ENCODE peak calls at places on chromosome 16, in four cellular contexts. S is mucosa of descending colon, W is Calu3, I is ovary. V is an unnamed sample.

GRCh38 chr16:52498640-52499039 is 48.3 kb downstream of the TOX3 start:
- DNase-seq in S (peak; percentile 48), W (peak; percentile 53), I (no peak), V (no peak)

GRCh38 chr16:51025588-51026290 is 125.3 kb downstream of the SALL1 start:
- DNase-seq in S (no peak), W (no peak), I (no peak), V (no peak)

GRCh38 chr16:20074089-20074956 is 633 bp upstream of the GPR139 start:
- DNase-seq in S (no peak), W (no peak), I (no peak), V (no peak)

GRCh38 chr16:11402745-11403533 is 57.7 kb downstream of the RMI2 start:
- DNase-seq in S (no peak), W (no peak), I (no peak), V (peak; percentile 82)

GRCh38 chr16:77918792-77919707 is 103.3 kb upstream of the CLEC3A start:
- DNase-seq in S (no peak), W (no peak), I (no peak), V (no peak)

GRCh38 chr16:49964316-49964715 is 60.7 kb upstream of the CNEP1R1 start:
- DNase-seq in S (no peak), W (no peak), I (no peak), V (no peak)

GRCh38 chr16:77450790-77451487 is 16.1 kb upstream of the ADAMTS18 start:
- DNase-seq in S (peak; percentile 1), W (no peak), I (peak; percentile 16), V (no peak)

GRCh38 chr16:1983053-1983543 is 895 bp upstream of the GFER start:
- DNase-seq in S (no peak), W (no peak), I (no peak), V (no peak)

GRCh38 chr16:14449790-14450463 is 180.1 kb downstream of the PARN start:
- DNase-seq in S (no peak), W (no peak), I (no peak), V (no peak)

GRCh38 chr16:10981697-10982216 is 37.4 kb downstream of the CLEC16A start:
- DNase-seq in S (no peak), W (peak; percentile 37), I (no peak), V (no peak)

GRCh38 chr16:30797670-30798309 is 10.8 kb upstream of the ZNF629 start:
- DNase-seq in S (no peak), W (no peak), I (no peak), V (no peak)

GRCh38 chr16:17416461-17417221 is 54.1 kb downstream of the XYLT1 start:
- DNase-seq in S (peak; percentile 45), W (no peak), I (no peak), V (no peak)

GRCh38 chr16:17389392-17389791 is 81.4 kb downstream of the XYLT1 start:
- DNase-seq in S (no peak), W (no peak), I (no peak), V (no peak)

GRCh38 chr16:20359997-20360396 is 7.5 kb upstream of the UMOD start:
- DNase-seq in S (no peak), W (no peak), I (no peak), V (no peak)

GRCh38 chr16:11005611-11005975 is 61.2 kb downstream of the CLEC16A start:
- DNase-seq in S (no peak), W (no peak), I (no peak), V (no peak)

GRCh38 chr16:49441366-49441780 is 67.8 kb downstream of the C16orf78 start:
- DNase-seq in S (peak; percentile 54), W (no peak), I (peak; percentile 34), V (no peak)

GRCh38 chr16:17372383-17372782 is 98.4 kb downstream of the XYLT1 start:
- DNase-seq in S (no peak), W (no peak), I (no peak), V (no peak)

GRCh38 chr16:33877-34707 is 19.3 kb downstream of the POLR3K start:
- DNase-seq in S (no peak), W (no peak), I (no peak), V (no peak)

GRCh38 chr16:53131363-53132071 is 76.7 kb downstream of the CHD9 start:
- DNase-seq in S (peak; percentile 53), W (peak; percentile 56), I (peak; percentile 66), V (peak; percentile 89)

GRCh38 chr16:65876200-65876498 is 490.3 kb upstream of the CDH5 start:
- DNase-seq in S (no peak), W (no peak), I (no peak), V (no peak)

GRCh38 chr16:11791144-11791828 is 5.8 kb downstream of the ZC3H7A start:
- DNase-seq in S (no peak), W (no peak), I (peak; percentile 11), V (peak; percentile 42)

GRCh38 chr16:57787519-57787905 is 14.8 kb downstream of the KIFC3 start:
- DNase-seq in S (no peak), W (no peak), I (no peak), V (no peak)

GRCh38 chr16:22318690-22319358 is 21.6 kb downstream of the POLR3E start:
- DNase-seq in S (peak; percentile 40), W (peak; percentile 78), I (peak; percentile 25), V (no peak)

GRCh38 chr16:69761983-69762842 is at the start of gene WWP2:
- DNase-seq in S (peak; percentile 80), W (peak; percentile 79), I (peak; percentile 79), V (no peak)

GRCh38 chr16:17591655-17592405 is 121.1 kb upstream of the XYLT1 start:
- DNase-seq in S (peak; percentile 4), W (no peak), I (no peak), V (no peak)

GRCh38 chr16:50833929-50834328 is 92.0 kb downstream of the CYLD start:
- DNase-seq in S (no peak), W (no peak), I (no peak), V (no peak)

GRCh38 chr16:84207266-84207665 is 16.3 kb downstream of the ADAD2 start:
- DNase-seq in S (no peak), W (no peak), I (no peak), V (no peak)

GRCh38 chr16:84207869-84208268 is 16.9 kb downstream of the ADAD2 start:
- DNase-seq in S (no peak), W (no peak), I (no peak), V (no peak)

GRCh38 chr16:84212154-84212553 is 21.2 kb downstream of the ADAD2 start:
- DNase-seq in S (no peak), W (no peak), I (no peak), V (no peak)

GRCh38 chr16:84212631-84213030 is 21.7 kb downstream of the ADAD2 start:
- DNase-seq in S (no peak), W (no peak), I (no peak), V (no peak)

DNA sequence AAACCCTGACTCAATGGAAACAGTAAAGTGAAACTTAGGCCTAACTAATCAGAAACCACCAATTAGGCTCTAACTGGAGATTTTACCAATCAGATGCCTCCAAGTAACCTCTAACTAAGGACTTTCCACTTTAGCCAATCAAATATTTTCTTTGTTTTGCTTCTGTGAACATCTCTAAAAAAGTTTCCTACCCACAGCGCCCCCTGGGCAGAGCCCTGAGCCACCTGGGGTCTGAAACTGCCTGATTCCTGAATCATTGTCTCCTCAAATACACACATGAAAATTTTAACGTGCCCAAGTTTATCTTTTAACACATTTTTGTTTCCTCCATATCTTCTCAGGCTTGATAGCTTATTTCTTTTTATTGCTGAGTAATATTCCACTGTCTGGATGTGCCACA is 19.0 kb downstream of the ADAD2 start:
- DNase-seq in S (no peak), W (no peak), I (no peak), V (no peak)
- TF ChIP-seq CTCF in S (no peak), W (no peak), I (no peak), V (no peak)

GRCh38 chr16:81882559-81882958 is 103.5 kb downstream of the PLCG2 start:
- DNase-seq in S (no peak), W (no peak), I (no peak), V (no peak)

GRCh38 chr16:81881228-81881627 is 102.1 kb downstream of the PLCG2 start:
- DNase-seq in S (no peak), W (no peak), I (no peak), V (no peak)

GRCh38 chr16:81878529-81878928 is 99.4 kb downstream of the PLCG2 start:
- DNase-seq in S (no peak), W (no peak), I (no peak), V (no peak)

GRCh38 chr16:81880816-81881215 is 101.7 kb downstream of the PLCG2 start:
- DNase-seq in S (no peak), W (no peak), I (no peak), V (no peak)

DNA sequence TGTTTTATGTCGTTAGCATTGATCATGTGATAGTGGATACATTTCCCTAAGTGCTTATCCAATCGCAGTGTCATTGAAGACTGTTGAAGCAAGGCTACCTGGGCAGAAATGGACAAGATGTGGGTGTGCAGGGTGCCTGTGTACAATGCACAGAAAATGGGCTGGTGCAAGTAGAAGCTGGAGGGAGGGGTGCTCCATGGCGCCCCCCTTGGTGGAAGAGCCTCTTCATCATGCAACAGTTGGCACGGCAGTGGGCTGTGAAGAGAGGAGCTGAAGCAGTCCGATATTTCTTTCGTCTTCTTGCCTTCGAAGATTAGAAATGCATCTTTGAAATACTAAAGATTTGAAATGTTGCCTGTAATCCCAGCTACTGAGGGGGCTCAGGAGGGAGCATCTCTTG is 100.5 kb downstream of the PLCG2 start:
- DNase-seq in S (no peak), W (no peak), I (no peak), V (no peak)
- TF ChIP-seq CTCF in S (no peak), W (peak; percentile 27), I (no peak), V (no peak)

DNA sequence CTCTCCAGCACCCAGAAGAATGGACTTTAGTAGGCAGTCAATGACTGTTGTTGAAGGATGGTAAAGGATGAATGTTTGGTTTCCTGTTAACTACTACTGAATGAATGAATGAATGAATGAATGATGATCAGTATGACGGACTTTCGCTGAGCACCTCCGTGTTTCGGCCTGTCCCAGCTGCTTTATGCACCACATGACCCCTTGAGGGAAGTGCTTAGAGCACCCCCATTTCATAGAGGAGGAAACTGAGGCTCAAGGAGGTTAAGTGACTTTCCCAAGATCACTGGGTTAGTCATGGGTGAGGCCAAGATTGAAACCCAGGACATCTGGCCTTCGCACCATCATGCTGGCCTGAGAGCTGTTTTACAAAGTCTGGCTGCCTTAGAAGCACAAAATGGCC is 6.8 kb downstream of the KCNG4 start:
- DNase-seq in S (no peak), W (no peak), I (no peak), V (no peak)
- TF ChIP-seq CTCF in S (no peak), W (no peak), I (no peak), V (no peak)

GRCh38 chr16:48044117-48044516 is 111.7 kb downstream of the ABCC12 start:
- DNase-seq in S (no peak), W (no peak), I (no peak), V (no peak)

GRCh38 chr16:48050871-48051270 is 104.9 kb downstream of the ABCC12 start:
- DNase-seq in S (no peak), W (no peak), I (no peak), V (no peak)

GRCh38 chr16:48047273-48047672 is 108.5 kb downstream of the ABCC12 start:
- DNase-seq in S (no peak), W (no peak), I (no peak), V (no peak)

GRCh38 chr16:48049832-48050231 is 106.0 kb downstream of the ABCC12 start:
- DNase-seq in S (no peak), W (no peak), I (no peak), V (no peak)

DNA sequence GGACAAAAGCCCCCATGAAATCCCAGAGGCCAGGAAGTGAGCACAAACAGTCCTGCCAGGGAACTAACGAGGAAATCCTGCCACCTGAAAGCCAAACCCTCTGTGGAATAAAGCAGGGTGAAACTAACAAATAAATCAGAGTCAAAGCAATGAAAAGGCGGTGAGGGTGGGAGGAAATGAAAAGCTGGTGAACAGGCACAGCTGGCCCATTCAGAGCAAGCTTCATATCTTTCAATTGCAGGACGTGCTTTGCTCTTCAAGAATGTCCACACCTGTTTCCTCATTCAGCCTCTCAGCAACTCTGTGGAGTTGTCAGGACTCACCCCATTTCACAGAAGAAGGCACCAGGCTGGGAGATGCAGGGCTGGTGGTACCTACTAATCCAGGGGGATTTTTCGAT is 108.0 kb downstream of the ABCC12 start:
- DNase-seq in S (no peak), W (no peak), I (no peak), V (no peak)
- TF ChIP-seq CTCF in S (no peak), W (no peak), I (no peak), V (no peak)

V was measured in chondrocyte.